ENCODE peak calls at places on chromosomes 4 and X, in five cellular contexts. One of them, this sample, is unnamed.

GRCh38 chrX:8879750-8880149 is 78.6 kb upstream of the FAM9A start:
- DNase-seq in hippocampal formation: no peak
- DNase-seq in GM10248: peak; percentile 2
- DNase-seq in DMS153: no peak
- DNase-seq in MM.1S: peak; percentile 6
- DNase-seq in this sample: peak; percentile 16

GRCh38 chr4:67052981-67053380 is 492.3 kb downstream of the CENPC start:
- DNase-seq in hippocampal formation: no peak
- DNase-seq in GM10248: no peak
- DNase-seq in DMS153: peak; percentile 81
- DNase-seq in MM.1S: no peak
- DNase-seq in this sample: no peak

GRCh38 chr4:16890651-16891050 is 7.8 kb downstream of the LDB2 start:
- DNase-seq in hippocampal formation: no peak
- DNase-seq in GM10248: no peak
- DNase-seq in DMS153: no peak
- DNase-seq in MM.1S: no peak
- DNase-seq in this sample: no peak

GRCh38 chr4:6272863-6273660 is 3.4 kb downstream of the WFS1 start:
- DNase-seq in hippocampal formation: no peak
- DNase-seq in GM10248: no peak
- DNase-seq in DMS153: no peak
- DNase-seq in MM.1S: no peak
- DNase-seq in this sample: peak; percentile 64

GRCh38 chr4:45063701-45064100 is 337.3 kb upstream of the GNPDA2 start:
- DNase-seq in hippocampal formation: no peak
- DNase-seq in GM10248: no peak
- DNase-seq in DMS153: no peak
- DNase-seq in MM.1S: no peak
- DNase-seq in this sample: no peak

GRCh38 chrX:17580529-17581155 is 156.7 kb upstream of the SCML1 start:
- DNase-seq in hippocampal formation: no peak
- DNase-seq in GM10248: no peak
- DNase-seq in DMS153: no peak
- DNase-seq in MM.1S: no peak
- DNase-seq in this sample: no peak

GRCh38 chrX:53091354-53091753 is 2.6 kb upstream of the KANTR start:
- DNase-seq in hippocampal formation: no peak
- DNase-seq in GM10248: no peak
- DNase-seq in DMS153: no peak
- DNase-seq in MM.1S: no peak
- DNase-seq in this sample: no peak

GRCh38 chrX:153762636-153763173 is 1.3 kb upstream of the PLXNB3 start:
- DNase-seq in hippocampal formation: no peak
- DNase-seq in GM10248: no peak
- DNase-seq in DMS153: no peak
- DNase-seq in MM.1S: no peak
- DNase-seq in this sample: no peak

GRCh38 chrX:129557844-129558243 is 17.8 kb downstream of the OCRL start:
- DNase-seq in hippocampal formation: no peak
- DNase-seq in GM10248: no peak
- DNase-seq in DMS153: no peak
- DNase-seq in MM.1S: no peak
- DNase-seq in this sample: no peak

GRCh38 chr4:24234288-24234848 is 344.5 kb upstream of the PPARGC1A start:
- DNase-seq in hippocampal formation: no peak
- DNase-seq in GM10248: no peak
- DNase-seq in DMS153: no peak
- DNase-seq in MM.1S: no peak
- DNase-seq in this sample: no peak

GRCh38 chrX:54357414-54358377 is at the start of gene WNK3:
- DNase-seq in hippocampal formation: peak; percentile 68
- DNase-seq in GM10248: peak; percentile 32
- DNase-seq in DMS153: peak; percentile 68
- DNase-seq in MM.1S: no peak
- DNase-seq in this sample: no peak

This sample was measured in SW480.